ENCODE peak calls at places on chromosomes 1 and 21, in seven cellular contexts. Y is germinal center; M is GM04503; E is stimulated activated CD4-positive, alpha-beta T cell treated with anti-CD3 and anti-CD28 coated beads, Interleukin-15, amount 100 ng/mL, for 24 hours; K is HFFc6; T is GM20000; F is NCI-H1105 treated with DMSO at 0.1 percent for 48 hours. Q is an unnamed sample.

GRCh38 chr1:7616076-7616833 is 154.8 kb upstream of the VAMP3 start:
- DNase-seq in M (no peak), T (peak), Y (peak), F (no peak), K (no peak), E (peak), Q (peak)

GRCh38 chr1:9435101-9435636 is 104.1 kb upstream of the SLC25A33 start:
- DNase-seq in K (no peak), T (no peak), E (no peak), Y (no peak), M (no peak), F (no peak), Q (peak)

GRCh38 chr1:84632975-84633427 is 57.3 kb downstream of the SSX2IP start:
- DNase-seq in E (no peak), Y (no peak), M (peak), F (no peak), K (peak), T (no peak), Q (peak)

GRCh38 chr21:16013570-16013969 is 283.8 kb downstream of the USP25 start:
- DNase-seq in E (no peak), F (peak), K (no peak), Y (no peak), T (no peak), M (no peak), Q (no peak)

GRCh38 chr21:15441999-15442398 is 287.8 kb upstream of the USP25 start:
- DNase-seq in T (no peak), K (no peak), F (no peak), M (no peak), Y (no peak), E (no peak), Q (peak)

GRCh38 chr1:76374111-76374510 is 299.6 kb downstream of the ST6GALNAC3 start:
- DNase-seq in M (no peak), K (no peak), F (peak), Y (no peak), E (no peak), T (no peak), Q (no peak)

GRCh38 chr1:218957971-218958370 is 215.7 kb upstream of the LYPLAL1 start:
- DNase-seq in Y (no peak), E (no peak), M (no peak), T (no peak), F (no peak), K (no peak), Q (no peak)

GRCh38 chr21:27244796-27245195 is 277.9 kb upstream of the ADAMTS5 start:
- DNase-seq in E (no peak), F (no peak), M (no peak), K (no peak), T (no peak), Y (no peak), Q (no peak)

GRCh38 chr1:88080875-88081274 is 603.2 kb upstream of the PKN2 start:
- DNase-seq in K (no peak), M (no peak), Y (no peak), F (no peak), E (no peak), T (no peak), Q (no peak)

GRCh38 chr1:202671388-202671787 is 38.9 kb downstream of the SYT2 start:
- DNase-seq in F (no peak), M (no peak), Y (no peak), E (no peak), K (peak), T (no peak), Q (no peak)

GRCh38 chr1:160083968-160084770 is 2.8 kb downstream of the KCNJ9 start:
- DNase-seq in F (peak), E (peak), K (no peak), T (peak), M (no peak), Y (peak), Q (peak)

GRCh38 chr1:230827081-230827681 is 41.1 kb downstream of the C1orf198 start:
- DNase-seq in T (no peak), Y (no peak), M (no peak), F (no peak), K (no peak), E (no peak), Q (no peak)

GRCh38 chr1:180144659-180145357 is 9.9 kb upstream of the QSOX1 start:
- DNase-seq in T (no peak), K (no peak), M (no peak), Y (no peak), F (no peak), E (no peak), Q (no peak)

GRCh38 chr1:53075761-53076163 is 13.7 kb downstream of the PODN start:
- DNase-seq in K (no peak), E (no peak), T (no peak), Y (no peak), M (no peak), F (no peak), Q (no peak)

GRCh38 chr1:41621791-41622190 is 137.3 kb upstream of the EDN2 start:
- DNase-seq in M (no peak), Y (no peak), E (no peak), F (no peak), T (no peak), K (no peak), Q (no peak)

GRCh38 chr1:198676253-198676652 is 37.4 kb downstream of the PTPRC start:
- DNase-seq in E (no peak), F (peak), T (no peak), M (no peak), K (no peak), Y (no peak), Q (peak)

GRCh38 chr1:211697356-211697755 is 21.9 kb upstream of the NEK2 start:
- DNase-seq in E (no peak), M (no peak), K (no peak), Y (peak), F (no peak), T (peak), Q (no peak)

GRCh38 chr21:39386194-39386593 is 37.3 kb upstream of the HMGN1 start:
- DNase-seq in T (peak), M (no peak), F (peak), K (no peak), Y (no peak), E (peak), Q (no peak)

GRCh38 chr21:19048088-19048672 is 644.6 kb upstream of the TMPRSS15 start:
- DNase-seq in T (no peak), E (no peak), Y (no peak), K (no peak), M (no peak), F (no peak), Q (no peak)

GRCh38 chr1:24803220-24803619 is 58.0 kb downstream of the CLIC4 start:
- DNase-seq in F (no peak), E (no peak), Y (no peak), K (no peak), M (no peak), T (no peak), Q (peak)